ENCODE peak calls at places on chromosomes 3 and 15, in six cellular contexts. J is germinal center, B is NCI-H774, A is AG09319, U is iPS-NIHi11, P is type B pancreatic cell. Y is an unnamed sample.

GRCh38 chr3:144585408-144585807 is 613.8 kb downstream of the DIPK2A start:
- DNase-seq in U (no peak), J (no peak), B (no peak), A (no peak), P (no peak), Y (no peak)

GRCh38 chr3:185729335-185729715 is 95.5 kb downstream of the IGF2BP2 start:
- DNase-seq in P (no peak), B (no peak), J (no peak), U (no peak), A (peak; percentile 49), Y (no peak)

GRCh38 chr15:78007965-78008886 is 69.3 kb downstream of the TBC1D2B start:
- DNase-seq in A (peak; percentile 59), J (no peak), B (no peak), U (no peak), P (no peak), Y (no peak)

GRCh38 chr15:97301166-97301565 is 659.3 kb upstream of the ARRDC4 start:
- DNase-seq in A (no peak), B (no peak), J (no peak), U (no peak), P (no peak), Y (no peak)

GRCh38 chr3:191328963-191329653 is at the start of gene CCDC50:
- DNase-seq in J (peak; percentile 71), A (peak; percentile 34), U (peak; percentile 86), P (peak; percentile 85), B (peak; percentile 88), Y (peak; percentile 67)

GRCh38 chr15:48176097-48176496 is 2.0 kb downstream of the MYEF2 start:
- DNase-seq in J (no peak), P (no peak), U (no peak), B (no peak), A (no peak), Y (no peak)

GRCh38 chr3:126342991-126343661 is 14.1 kb downstream of the KLF15 start:
- DNase-seq in U (peak; percentile 60), A (no peak), P (peak; percentile 69), B (no peak), J (no peak), Y (no peak)

GRCh38 chr3:133883657-133884546 is 11.8 kb downstream of the RAB6B start:
- DNase-seq in U (no peak), B (no peak), P (no peak), A (no peak), J (no peak), Y (no peak)

GRCh38 chr3:28317438-28318022 is 31.0 kb upstream of the ZCWPW2 start:
- DNase-seq in P (no peak), J (peak; percentile 47), A (no peak), B (peak; percentile 2), U (peak; percentile 63), Y (peak; percentile 11)

GRCh38 chr15:28984421-28985375 is 98.9 kb downstream of the APBA2 start:
- DNase-seq in A (no peak), J (no peak), P (no peak), U (peak; percentile 66), B (no peak), Y (peak; percentile 73)

GRCh38 chr15:97930230-97930629 is 30.3 kb upstream of the ARRDC4 start:
- DNase-seq in A (no peak), U (no peak), J (no peak), P (no peak), B (no peak), Y (no peak)

GRCh38 chr15:96720251-96720650 is 389.8 kb downstream of the NR2F2 start:
- DNase-seq in U (no peak), J (no peak), P (no peak), B (no peak), A (no peak), Y (no peak)

GRCh38 chr3:48897401-48898376 is 993 bp downstream of the SLC25A20 start:
- DNase-seq in A (no peak), U (no peak), B (no peak), P (no peak), J (no peak), Y (no peak)

GRCh38 chr3:43862992-43863805 is 172.5 kb downstream of the ABHD5 start:
- DNase-seq in U (no peak), A (no peak), B (no peak), J (no peak), P (no peak), Y (no peak)

GRCh38 chr3:3212781-3213416 is 33.4 kb upstream of the CRBN start:
- DNase-seq in J (no peak), P (no peak), A (no peak), U (no peak), B (no peak), Y (no peak)

GRCh38 chr3:4722103-4722502 is 229.0 kb downstream of the ITPR1 start:
- DNase-seq in J (no peak), U (peak; percentile 36), A (no peak), B (no peak), P (no peak), Y (peak; percentile 17)

GRCh38 chr15:48981941-48982340 is 18.2 kb upstream of the SHC4 start:
- DNase-seq in A (no peak), U (no peak), P (no peak), J (no peak), B (no peak), Y (no peak)

GRCh38 chr3:126152931-126153694 is 27.3 kb downstream of the ALDH1L1 start:
- DNase-seq in U (peak; percentile 1), P (peak; percentile 50), B (no peak), A (no peak), J (no peak), Y (no peak)

GRCh38 chr15:74893627-74894026 is 3.8 kb downstream of the MPI start:
- DNase-seq in B (no peak), J (no peak), U (no peak), A (no peak), P (no peak), Y (no peak)

GRCh38 chr3:88239870-88240269 is 90.1 kb downstream of the C3orf38 start:
- DNase-seq in B (no peak), P (no peak), A (no peak), U (no peak), J (no peak), Y (no peak)

GRCh38 chr3:149258298-149258697 is 36.7 kb upstream of the CP start:
- DNase-seq in B (no peak), P (no peak), U (no peak), J (no peak), A (no peak), Y (no peak)

GRCh38 chr3:126540342-126540849 is 16.4 kb downstream of the CHST13 start:
- DNase-seq in J (no peak), A (peak; percentile 57), U (peak; percentile 1), P (no peak), B (no peak), Y (no peak)

GRCh38 chr15:52105856-52106255 is 6.7 kb downstream of the BCL2L10 start:
- DNase-seq in A (no peak), J (no peak), B (no peak), U (no peak), P (no peak), Y (no peak)

GRCh38 chr3:126377211-126377610 is 17.5 kb upstream of the CFAP100 start:
- DNase-seq in J (no peak), B (no peak), P (no peak), A (no peak), U (no peak), Y (no peak)

GRCh38 chr15:38069001-38069400 is 134.6 kb downstream of the TMCO5A start:
- DNase-seq in J (peak; percentile 66), P (no peak), B (no peak), U (no peak), A (peak; percentile 19), Y (no peak)

GRCh38 chr3:174403831-174404230 is 455.3 kb upstream of the NAALADL2 start:
- DNase-seq in P (no peak), J (no peak), B (no peak), U (no peak), A (no peak), Y (no peak)

GRCh38 chr15:71752604-71753289 is 57.6 kb upstream of the NR2E3 start:
- DNase-seq in A (peak; percentile 68), B (no peak), P (no peak), U (peak; percentile 64), J (no peak), Y (peak; percentile 61)

GRCh38 chr3:6528951-6529350 is 332.0 kb upstream of the GRM7 start:
- DNase-seq in U (no peak), B (no peak), A (no peak), J (no peak), P (no peak), Y (no peak)

GRCh38 chr3:175386630-175387029 is 527.5 kb downstream of the NAALADL2 start:
- DNase-seq in P (no peak), U (no peak), A (no peak), B (no peak), J (no peak), Y (no peak)

GRCh38 chr3:136657526-136657925 is 94.7 kb downstream of the STAG1 start:
- DNase-seq in A (no peak), P (no peak), U (no peak), B (no peak), J (no peak), Y (no peak)

GRCh38 chr3:168801792-168802191 is 706.1 kb upstream of the GOLIM4 start:
- DNase-seq in P (no peak), J (no peak), B (no peak), A (no peak), U (no peak), Y (no peak)

GRCh38 chr3:149340310-149340933 is 7.0 kb upstream of the TM4SF18 start:
- DNase-seq in A (no peak), P (no peak), J (no peak), B (peak; percentile 92), U (no peak), Y (peak; percentile 77)

GRCh38 chr3:197555281-197556261 is at the start of gene BDH1:
- DNase-seq in J (peak; percentile 67), B (peak; percentile 77), A (no peak), P (no peak), U (peak; percentile 56), Y (peak; percentile 78)

GRCh38 chr3:10198226-10198625 is 33.5 kb downstream of the IRAK2 start:
- DNase-seq in U (no peak), J (no peak), A (no peak), P (no peak), B (no peak), Y (no peak)

GRCh38 chr15:92906563-92907081 is 6.5 kb downstream of the CHD2 start:
- DNase-seq in U (no peak), B (no peak), A (no peak), P (no peak), J (peak; percentile 23), Y (no peak)

GRCh38 chr15:101000271-101000681 is 81.1 kb downstream of the LRRK1 start:
- DNase-seq in B (no peak), U (peak; percentile 53), J (no peak), A (no peak), P (no peak), Y (no peak)

GRCh38 chr15:89458440-89458839 is 37.9 kb downstream of the RHCG start:
- DNase-seq in J (no peak), U (no peak), B (no peak), A (no peak), P (no peak), Y (no peak)

Y was measured in NCI-H510A treated with DMSO at 0.1 percent for 48 hours.